ENCODE peak calls at places on chromosomes 16 and 17, in ten cellular contexts. One of them, this sample, is unnamed.

GRCh38 chr17:72476575-72476986 is 355.8 kb downstream of the SOX9 start:
- DNase-seq in CD4-positive, alpha-beta memory T cell: no peak
- DNase-seq in body of pancreas: no peak
- DNase-seq in heart right ventricle: no peak
- DNase-seq in left lung: no peak
- DNase-seq in fibroblast of lung: peak; percentile 29
- DNase-seq in neuronal stem cell: peak; percentile 71
- DNase-seq in breast epithelium: no peak
- DNase-seq in prostate gland: no peak
- DNase-seq in aorta: no peak
- DNase-seq in this sample: peak; percentile 57

GRCh38 chr17:22304667-22305303 is 612.5 kb downstream of the KCNJ18 start:
- DNase-seq in CD4-positive, alpha-beta memory T cell: no peak
- DNase-seq in body of pancreas: no peak
- DNase-seq in heart right ventricle: no peak
- DNase-seq in left lung: no peak
- DNase-seq in fibroblast of lung: no peak
- DNase-seq in neuronal stem cell: no peak
- DNase-seq in breast epithelium: no peak
- DNase-seq in prostate gland: no peak
- DNase-seq in aorta: no peak
- DNase-seq in this sample: no peak

GRCh38 chr17:77577491-77577890 is 381.0 kb upstream of the TNRC6C start:
- DNase-seq in CD4-positive, alpha-beta memory T cell: no peak
- DNase-seq in body of pancreas: no peak
- DNase-seq in heart right ventricle: no peak
- DNase-seq in left lung: peak; percentile 10
- DNase-seq in fibroblast of lung: no peak
- DNase-seq in neuronal stem cell: no peak
- DNase-seq in breast epithelium: no peak
- DNase-seq in prostate gland: no peak
- DNase-seq in aorta: no peak
- DNase-seq in this sample: no peak

GRCh38 chr16:66472961-66473610 is 46.0 kb downstream of the BEAN1 start:
- DNase-seq in CD4-positive, alpha-beta memory T cell: no peak
- DNase-seq in body of pancreas: no peak
- DNase-seq in heart right ventricle: no peak
- DNase-seq in left lung: no peak
- DNase-seq in fibroblast of lung: no peak
- DNase-seq in neuronal stem cell: no peak
- DNase-seq in breast epithelium: no peak
- DNase-seq in prostate gland: no peak
- DNase-seq in aorta: no peak
- DNase-seq in this sample: no peak

GRCh38 chr17:78121801-78122220 is 6.7 kb downstream of the TMC6 start:
- DNase-seq in CD4-positive, alpha-beta memory T cell: no peak
- DNase-seq in body of pancreas: no peak
- DNase-seq in heart right ventricle: no peak
- DNase-seq in left lung: no peak
- DNase-seq in fibroblast of lung: no peak
- DNase-seq in neuronal stem cell: no peak
- DNase-seq in breast epithelium: no peak
- DNase-seq in prostate gland: no peak
- DNase-seq in aorta: peak; percentile 29
- DNase-seq in this sample: no peak

GRCh38 chr17:8016632-8017424 is 14.4 kb downstream of the GUCY2D start:
- DNase-seq in CD4-positive, alpha-beta memory T cell: peak; percentile 41
- DNase-seq in body of pancreas: peak; percentile 62
- DNase-seq in heart right ventricle: no peak
- DNase-seq in left lung: peak; percentile 85
- DNase-seq in fibroblast of lung: no peak
- DNase-seq in neuronal stem cell: peak; percentile 58
- DNase-seq in breast epithelium: no peak
- DNase-seq in prostate gland: peak; percentile 63
- DNase-seq in aorta: peak; percentile 72
- DNase-seq in this sample: peak; percentile 87

GRCh38 chr16:50152807-50153647 is at the start of gene TENT4B:
- DNase-seq in CD4-positive, alpha-beta memory T cell: peak; percentile 94
- DNase-seq in body of pancreas: peak; percentile 89
- DNase-seq in heart right ventricle: peak; percentile 89
- DNase-seq in left lung: peak; percentile 91
- DNase-seq in fibroblast of lung: peak; percentile 76
- DNase-seq in neuronal stem cell: peak; percentile 82
- DNase-seq in breast epithelium: peak; percentile 72
- DNase-seq in prostate gland: peak; percentile 79
- DNase-seq in aorta: peak; percentile 93
- DNase-seq in this sample: no peak

GRCh38 chr16:8885674-8886592 is 3.8 kb downstream of the LITAFD start:
- DNase-seq in CD4-positive, alpha-beta memory T cell: no peak
- DNase-seq in body of pancreas: no peak
- DNase-seq in heart right ventricle: no peak
- DNase-seq in left lung: no peak
- DNase-seq in fibroblast of lung: peak; percentile 43
- DNase-seq in neuronal stem cell: no peak
- DNase-seq in breast epithelium: no peak
- DNase-seq in prostate gland: no peak
- DNase-seq in aorta: no peak
- DNase-seq in this sample: no peak

GRCh38 chr17:12252442-12252841 is 231.8 kb downstream of the MAP2K4 start:
- DNase-seq in CD4-positive, alpha-beta memory T cell: no peak
- DNase-seq in body of pancreas: no peak
- DNase-seq in heart right ventricle: no peak
- DNase-seq in left lung: no peak
- DNase-seq in fibroblast of lung: no peak
- DNase-seq in neuronal stem cell: no peak
- DNase-seq in breast epithelium: no peak
- DNase-seq in prostate gland: no peak
- DNase-seq in aorta: no peak
- DNase-seq in this sample: no peak

GRCh38 chr17:7404737-7405412 is 978 bp upstream of the TMEM256 start:
- DNase-seq in CD4-positive, alpha-beta memory T cell: no peak
- DNase-seq in body of pancreas: peak; percentile 54
- DNase-seq in heart right ventricle: peak; percentile 61
- DNase-seq in left lung: no peak
- DNase-seq in fibroblast of lung: no peak
- DNase-seq in neuronal stem cell: peak; percentile 74
- DNase-seq in breast epithelium: peak; percentile 46
- DNase-seq in prostate gland: no peak
- DNase-seq in aorta: peak; percentile 81
- DNase-seq in this sample: no peak

GRCh38 chr16:66906916-66907836 is 11.5 kb downstream of the CDH16 start:
- DNase-seq in CD4-positive, alpha-beta memory T cell: no peak
- DNase-seq in body of pancreas: no peak
- DNase-seq in heart right ventricle: peak; percentile 32
- DNase-seq in left lung: no peak
- DNase-seq in fibroblast of lung: no peak
- DNase-seq in neuronal stem cell: no peak
- DNase-seq in breast epithelium: no peak
- DNase-seq in prostate gland: no peak
- DNase-seq in aorta: no peak
- DNase-seq in this sample: no peak

GRCh38 chr17:77565166-77565565 is 393.3 kb upstream of the TNRC6C start:
- DNase-seq in CD4-positive, alpha-beta memory T cell: no peak
- DNase-seq in body of pancreas: no peak
- DNase-seq in heart right ventricle: no peak
- DNase-seq in left lung: peak; percentile 10
- DNase-seq in fibroblast of lung: no peak
- DNase-seq in neuronal stem cell: no peak
- DNase-seq in breast epithelium: no peak
- DNase-seq in prostate gland: no peak
- DNase-seq in aorta: no peak
- DNase-seq in this sample: no peak

GRCh38 chr16:81610144-81610842 is 165.7 kb downstream of the CMIP start:
- DNase-seq in CD4-positive, alpha-beta memory T cell: no peak
- DNase-seq in body of pancreas: peak; percentile 35
- DNase-seq in heart right ventricle: peak; percentile 72
- DNase-seq in left lung: peak; percentile 55
- DNase-seq in fibroblast of lung: peak; percentile 90
- DNase-seq in neuronal stem cell: no peak
- DNase-seq in breast epithelium: peak; percentile 64
- DNase-seq in prostate gland: peak; percentile 43
- DNase-seq in aorta: peak; percentile 91
- DNase-seq in this sample: no peak

GRCh38 chr16:15509593-15510520 is 75.5 kb downstream of the BMERB1 start:
- DNase-seq in CD4-positive, alpha-beta memory T cell: no peak
- DNase-seq in body of pancreas: no peak
- DNase-seq in heart right ventricle: no peak
- DNase-seq in left lung: no peak
- DNase-seq in fibroblast of lung: peak; percentile 69
- DNase-seq in neuronal stem cell: no peak
- DNase-seq in breast epithelium: peak; percentile 21
- DNase-seq in prostate gland: no peak
- DNase-seq in aorta: no peak
- DNase-seq in this sample: peak; percentile 16

GRCh38 chr16:87692756-87693155 is 73.0 kb downstream of the KLHDC4 start:
- DNase-seq in CD4-positive, alpha-beta memory T cell: no peak
- DNase-seq in body of pancreas: no peak
- DNase-seq in heart right ventricle: no peak
- DNase-seq in left lung: no peak
- DNase-seq in fibroblast of lung: no peak
- DNase-seq in neuronal stem cell: no peak
- DNase-seq in breast epithelium: no peak
- DNase-seq in prostate gland: no peak
- DNase-seq in aorta: no peak
- DNase-seq in this sample: no peak

GRCh38 chr16:22898874-22899348 is 84.9 kb downstream of the HS3ST2 start:
- DNase-seq in CD4-positive, alpha-beta memory T cell: peak; percentile 5
- DNase-seq in body of pancreas: peak; percentile 65
- DNase-seq in heart right ventricle: peak; percentile 88
- DNase-seq in left lung: peak; percentile 38
- DNase-seq in fibroblast of lung: peak; percentile 33
- DNase-seq in neuronal stem cell: peak; percentile 83
- DNase-seq in breast epithelium: peak; percentile 52
- DNase-seq in prostate gland: peak; percentile 43
- DNase-seq in aorta: peak; percentile 78
- DNase-seq in this sample: peak; percentile 87
- H3K27me3 ChIP-seq in CD4-positive, alpha-beta memory T cell: peaks cover 4% of the 10 kb centered on the region
- H3K27me3 ChIP-seq in body of pancreas: no peaks in the 10 kb centered on the region
- H3K27me3 ChIP-seq in heart right ventricle: peaks cover 54% of the 10 kb centered on the region
- H3K27me3 ChIP-seq in left lung: peaks cover 45% of the 10 kb centered on the region
- H3K27me3 ChIP-seq in fibroblast of lung: no peaks in the 10 kb centered on the region
- H3K27me3 ChIP-seq in neuronal stem cell: peaks cover 4% of the 10 kb centered on the region
- H3K27me3 ChIP-seq in breast epithelium: peaks cover 30% of the 10 kb centered on the region
- H3K27me3 ChIP-seq in prostate gland: peaks cover 4% of the 10 kb centered on the region
- H3K27me3 ChIP-seq in aorta: no peaks in the 10 kb centered on the region
- H3K27me3 ChIP-seq in this sample: no peaks in the 10 kb centered on the region

GRCh38 chr17:59762826-59763374 is 55.4 kb downstream of the VMP1 start:
- DNase-seq in CD4-positive, alpha-beta memory T cell: no peak
- DNase-seq in body of pancreas: no peak
- DNase-seq in heart right ventricle: no peak
- DNase-seq in left lung: no peak
- DNase-seq in fibroblast of lung: no peak
- DNase-seq in neuronal stem cell: no peak
- DNase-seq in breast epithelium: no peak
- DNase-seq in prostate gland: no peak
- DNase-seq in aorta: no peak
- DNase-seq in this sample: no peak
- H3K27ac ChIP-seq in CD4-positive, alpha-beta memory T cell: no peak overlapping the region
- H3K27ac ChIP-seq in body of pancreas: peak overlapping the region; percentile 61
- H3K27ac ChIP-seq in heart right ventricle: peak overlapping the region; percentile 70
- H3K27ac ChIP-seq in left lung: peak overlapping the region; percentile 68
- H3K27ac ChIP-seq in fibroblast of lung: peak overlapping the region; percentile 86
- H3K27ac ChIP-seq in neuronal stem cell: no peak overlapping the region
- H3K27ac ChIP-seq in breast epithelium: no peak overlapping the region
- H3K27ac ChIP-seq in prostate gland: no peak overlapping the region
- H3K27ac ChIP-seq in aorta: no peak overlapping the region
- H3K27ac ChIP-seq in this sample: no peak overlapping the region

DNA sequence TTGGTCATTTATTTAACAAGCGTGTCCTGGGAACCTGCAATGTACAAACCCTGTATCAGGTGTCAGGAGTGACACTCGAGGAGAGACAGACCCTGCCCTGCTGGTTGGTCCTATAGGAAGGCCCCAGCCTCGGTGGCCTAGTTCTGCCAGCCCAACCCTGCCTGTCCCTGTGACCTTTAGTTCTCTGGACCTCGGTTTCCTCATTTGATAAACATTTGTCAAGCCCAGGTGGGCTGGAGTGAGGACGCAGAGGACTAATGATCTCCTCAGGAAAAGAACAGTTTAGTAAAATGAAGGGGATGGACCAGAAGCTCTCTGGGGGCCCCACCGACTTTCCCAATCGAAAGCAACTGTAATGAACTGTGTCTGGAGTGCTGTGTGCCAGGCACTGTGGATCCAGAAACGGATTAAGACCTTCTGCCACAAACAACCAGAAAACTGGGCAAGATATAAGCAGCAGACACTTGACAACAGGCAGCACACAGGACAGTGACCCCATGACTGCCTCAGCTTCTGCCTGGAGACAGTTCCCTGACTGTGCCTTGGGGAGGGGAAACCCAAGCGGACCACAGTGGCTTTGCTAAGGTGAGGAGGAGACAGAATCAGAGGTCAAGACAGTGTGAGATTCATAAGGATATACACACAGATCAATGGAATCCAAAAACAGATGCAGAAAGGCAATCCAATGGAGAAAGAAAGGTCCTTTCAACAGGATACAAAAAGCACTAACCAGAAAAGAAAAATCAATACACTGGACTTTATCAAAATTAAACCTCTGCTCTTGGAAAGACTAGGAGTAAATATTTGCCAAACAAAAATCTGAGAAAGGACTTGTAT is 8.8 kb downstream of the PRCD start:
- DNase-seq in CD4-positive, alpha-beta memory T cell: no peak
- DNase-seq in body of pancreas: no peak
- DNase-seq in heart right ventricle: no peak
- DNase-seq in left lung: no peak
- DNase-seq in fibroblast of lung: no peak
- DNase-seq in neuronal stem cell: no peak
- DNase-seq in breast epithelium: no peak
- DNase-seq in prostate gland: no peak
- DNase-seq in aorta: no peak
- DNase-seq in this sample: no peak
- H3K4me1 ChIP-seq in CD4-positive, alpha-beta memory T cell: peaks cover 7% of the 10 kb centered on the region
- H3K4me1 ChIP-seq in body of pancreas: peaks cover 70% of the 10 kb centered on the region
- H3K4me1 ChIP-seq in heart right ventricle: peaks cover 35% of the 10 kb centered on the region
- H3K4me1 ChIP-seq in left lung: peaks cover 66% of the 10 kb centered on the region
- H3K4me1 ChIP-seq in fibroblast of lung: peaks cover 29% of the 10 kb centered on the region
- H3K4me1 ChIP-seq in neuronal stem cell: peaks cover 8% of the 10 kb centered on the region
- H3K4me1 ChIP-seq in breast epithelium: peaks cover 6% of the 10 kb centered on the region
- H3K4me1 ChIP-seq in prostate gland: no peaks in the 10 kb centered on the region
- H3K4me1 ChIP-seq in aorta: no peaks in the 10 kb centered on the region
- H3K4me1 ChIP-seq in this sample: peaks cover 2% of the 10 kb centered on the region

DNA sequence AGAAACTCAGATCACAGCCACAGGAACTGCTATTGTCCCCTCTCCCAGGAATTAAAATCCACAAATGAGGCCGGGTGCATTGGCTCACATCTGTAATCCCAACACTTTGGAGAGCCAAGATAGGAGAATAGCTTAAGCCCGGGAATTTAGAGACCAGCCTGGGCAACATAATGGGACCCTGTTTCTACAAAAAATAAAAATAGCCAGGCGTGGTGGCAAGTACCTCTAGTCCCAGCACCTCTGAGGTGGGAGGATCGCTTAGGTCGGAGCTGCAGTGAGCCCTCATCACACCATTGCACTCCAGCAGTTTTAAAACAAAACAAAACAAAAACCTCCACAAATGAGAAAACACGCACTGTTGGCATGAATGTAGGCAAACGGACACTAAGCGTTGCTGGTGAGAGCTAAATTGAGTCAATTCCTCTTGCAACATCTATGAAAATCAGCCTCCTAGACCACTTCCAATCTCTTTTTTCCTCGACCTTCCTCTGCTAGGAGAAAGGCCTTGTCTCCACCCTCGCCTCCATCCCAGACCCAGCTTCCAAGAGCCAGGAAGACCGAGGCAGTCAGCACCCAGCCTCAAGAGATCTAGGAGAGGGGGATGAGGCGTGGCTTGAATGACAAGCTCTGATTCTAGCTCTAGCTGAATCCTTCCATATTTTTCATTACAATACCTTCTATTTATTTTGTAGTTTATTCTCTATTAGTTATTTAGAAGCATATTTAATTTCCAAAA is 14.8 kb downstream of the TLE7 start:
- DNase-seq in CD4-positive, alpha-beta memory T cell: no peak
- DNase-seq in body of pancreas: no peak
- DNase-seq in heart right ventricle: no peak
- DNase-seq in left lung: no peak
- DNase-seq in fibroblast of lung: no peak
- DNase-seq in neuronal stem cell: no peak
- DNase-seq in breast epithelium: no peak
- DNase-seq in prostate gland: no peak
- DNase-seq in aorta: no peak
- DNase-seq in this sample: no peak
- H3K27me3 ChIP-seq in CD4-positive, alpha-beta memory T cell: no peaks in the 10 kb centered on the region
- H3K27me3 ChIP-seq in body of pancreas: no peaks in the 10 kb centered on the region
- H3K27me3 ChIP-seq in heart right ventricle: peaks cover 74% of the 10 kb centered on the region
- H3K27me3 ChIP-seq in left lung: peaks cover 67% of the 10 kb centered on the region
- H3K27me3 ChIP-seq in fibroblast of lung: peaks cover 7% of the 10 kb centered on the region
- H3K27me3 ChIP-seq in neuronal stem cell: peaks cover 5% of the 10 kb centered on the region
- H3K27me3 ChIP-seq in breast epithelium: peaks cover 46% of the 10 kb centered on the region
- H3K27me3 ChIP-seq in prostate gland: no peaks in the 10 kb centered on the region
- H3K27me3 ChIP-seq in aorta: no peaks in the 10 kb centered on the region
- H3K27me3 ChIP-seq in this sample: no peaks in the 10 kb centered on the region

This sample was measured in iPS DF 6.9.